ENCODE peak calls at places on chromosomes 2 and 18, in five cellular contexts. B is GM12878, L is H1, J is SK-N-SH, D is HepG2. A is an unnamed sample.

GRCh38 chr2:64632855-64633819 is 20.6 kb downstream of the SERTAD2 start:
- DNase-seq in B (no peak), J (no peak), D (no peak), L (no peak), A (no peak)

GRCh38 chr2:185433824-185434223 is 304.8 kb upstream of the FSIP2 start:
- DNase-seq in J (no peak), B (no peak), D (no peak), L (no peak), A (no peak)

GRCh38 chr2:149129433-149129832 is 90.9 kb downstream of the LYPD6B start:
- DNase-seq in L (no peak), D (no peak), B (no peak), J (no peak), A (no peak)

GRCh38 chr2:222892321-222892720 is 31.5 kb downstream of the ACSL3 start:
- DNase-seq in L (no peak), D (no peak), B (no peak), J (no peak), A (no peak)

GRCh38 chr2:71897836-71898235 is 249.8 kb downstream of the CYP26B1 start:
- DNase-seq in D (no peak), L (peak), J (no peak), B (no peak), A (no peak)

GRCh38 chr2:174603280-174603679 is 5.7 kb upstream of the WIPF1 start:
- DNase-seq in D (peak), J (peak), B (no peak), L (no peak), A (no peak)

GRCh38 chr2:62362561-62362960 is 143.4 kb downstream of the TMEM17 start:
- DNase-seq in L (no peak), B (no peak), D (no peak), J (no peak), A (no peak)

GRCh38 chr18:58552057-58552461 is 76.8 kb downstream of the ALPK2 start:
- DNase-seq in J (no peak), D (peak), L (no peak), B (peak), A (no peak)

GRCh38 chr2:143026411-143027054 is 102.7 kb upstream of the ARHGAP15 start:
- DNase-seq in D (no peak), B (no peak), J (no peak), L (peak), A (no peak)

GRCh38 chr2:135585586-135585985 is 54.3 kb downstream of the R3HDM1 start:
- DNase-seq in L (no peak), D (no peak), B (no peak), J (no peak), A (no peak)

GRCh38 chr18:48992791-48993555 is 42.2 kb upstream of the SMAD7 start:
- DNase-seq in J (no peak), B (peak), D (no peak), L (no peak), A (peak)
- H3K9ac ChIP-seq in J (no peak), B (no peak), D (no peak), L (no peak), A (no peak)

GRCh38 chr2:191250400-191250799 is 5.2 kb downstream of the MYO1B start:
- DNase-seq in B (no peak), D (no peak), J (no peak), L (no peak), A (no peak)
- TF ChIP-seq JUND in B (no peak), D (no peak), J (peak), L (no peak), A (no peak)

GRCh38 chr18:77705301-77705700 is 455.7 kb downstream of the GALR1 start:
- DNase-seq in B (no peak), D (no peak), J (no peak), L (no peak), A (no peak)

GRCh38 chr18:77709107-77709506 is 459.5 kb downstream of the GALR1 start:
- DNase-seq in D (no peak), B (peak), L (no peak), J (no peak), A (no peak)

GRCh38 chr18:77716282-77716681 is 466.6 kb downstream of the GALR1 start:
- DNase-seq in L (no peak), J (no peak), D (no peak), B (no peak), A (no peak)

GRCh38 chr18:77714716-77715115 is 465.1 kb downstream of the GALR1 start:
- DNase-seq in B (no peak), D (no peak), J (no peak), L (no peak), A (no peak)

DNA sequence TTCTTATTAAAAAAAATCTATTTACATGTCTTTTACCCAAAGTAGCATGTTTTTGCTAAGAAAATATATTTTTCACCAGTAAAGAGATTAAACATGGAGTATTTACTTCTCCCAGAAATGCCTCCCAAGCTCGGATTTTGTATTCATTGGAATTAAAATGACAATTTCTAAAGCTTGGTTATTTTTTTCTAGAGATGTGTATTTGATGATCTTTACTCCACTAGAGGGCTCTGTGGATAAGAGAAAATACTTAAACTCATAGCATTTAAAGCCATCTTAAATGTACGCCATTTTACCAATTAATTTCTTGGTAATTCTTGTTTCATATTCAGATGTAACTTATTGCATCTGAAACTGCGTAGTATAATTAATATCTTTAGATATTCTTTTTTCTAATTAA is 461.4 kb downstream of the GALR1 start:
- DNase-seq in L (no peak), J (no peak), D (no peak), B (no peak), A (no peak)
- TF ChIP-seq USF2 in L (no peak), J (no peak), D (no peak), B (no peak), A (no peak)

GRCh38 chr18:69353023-69353422 is 47.7 kb upstream of the DOK6 start:
- DNase-seq in L (no peak), B (no peak), D (peak), J (no peak), A (no peak)

GRCh38 chr18:69349912-69350597 is 50.6 kb upstream of the DOK6 start:
- DNase-seq in J (no peak), B (no peak), L (no peak), D (peak), A (no peak)
- H3K9ac ChIP-seq in J (no peak), B (no peak), L (no peak), D (peak), A (no peak)

GRCh38 chr18:48106976-48107781 is 176.7 kb upstream of the SMAD2 start:
- DNase-seq in B (no peak), D (no peak), L (no peak), J (no peak), A (peak)
- TF ChIP-seq JUND in B (no peak), D (no peak), L (no peak), J (no peak), A (no peak)

GRCh38 chr2:199946196-199946595 is 9.1 kb downstream of the TYW5 start:
- DNase-seq in L (no peak), D (no peak), B (no peak), J (no peak), A (no peak)
- TF ChIP-seq USF2 in L (no peak), D (no peak), B (no peak), J (no peak), A (no peak)

A was measured in K562.